ENCODE peak calls at places on chromosome 11, in five cellular contexts. K is IMR-90, O is H1, J is H9, P is neuronal stem cell. U is an unnamed sample.
A peak's percentile ranks its signal among the peaks of the same experiment; 100 is the strongest.

GRCh38 chr11:126927628-126928027 is 72.9 kb downstream of the KIRREL3 start:
- DNase-seq in K (peak; percentile 20), O (no peak), J (no peak), P (no peak), U (no peak)

GRCh38 chr11:119480375-119481020 is 57.5 kb upstream of the THY1 start:
- DNase-seq in K (no peak), O (peak; percentile 39), J (peak; percentile 21), P (no peak), U (no peak)

GRCh38 chr11:35292290-35292689 is 127.1 kb downstream of the SLC1A2 start:
- DNase-seq in K (no peak), O (no peak), J (no peak), P (no peak), U (no peak)

GRCh38 chr11:113856966-113857759 is 18.2 kb downstream of the USP28 start:
- DNase-seq in K (no peak), O (no peak), J (no peak), P (no peak), U (no peak)

GRCh38 chr11:85263328-85263727 is 363.8 kb downstream of the DLG2 start:
- DNase-seq in K (no peak), O (no peak), J (no peak), P (no peak), U (no peak)

GRCh38 chr11:13440100-13440855 is 22.7 kb downstream of the BTBD10 start:
- DNase-seq in K (peak; percentile 97), O (no peak), J (no peak), P (no peak), U (peak; percentile 87)

GRCh38 chr11:103736986-103737622 is 299.3 kb upstream of the DDI1 start:
- DNase-seq in K (no peak), O (no peak), J (no peak), P (no peak), U (no peak)

GRCh38 chr11:129374081-129374992 is 1.3 kb upstream of the BARX2 start:
- DNase-seq in K (no peak), O (peak; percentile 61), J (peak; percentile 46), P (peak; percentile 24), U (peak; percentile 11)

GRCh38 chr11:122131126-122131525 is 15.1 kb upstream of the BLID start:
- DNase-seq in K (no peak), O (no peak), J (no peak), P (no peak), U (no peak)

GRCh38 chr11:128715691-128716153 is 21.9 kb downstream of the FLI1 start:
- DNase-seq in K (peak; percentile 40), O (no peak), J (no peak), P (no peak), U (peak; percentile 73)

GRCh38 chr11:121466063-121466794 is 13.5 kb upstream of the SORL1-AS1 start:
- DNase-seq in K (peak; percentile 95), O (peak; percentile 77), J (peak; percentile 92), P (no peak), U (peak; percentile 92)

GRCh38 chr11:2129699-2130366 is 9.4 kb downstream of the IGF2 start:
- DNase-seq in K (no peak), O (peak; percentile 39), J (no peak), P (no peak), U (no peak)

GRCh38 chr11:134024420-134025085 is 44.3 kb upstream of the JAM3 start:
- DNase-seq in K (peak; percentile 36), O (no peak), J (no peak), P (no peak), U (no peak)

GRCh38 chr11:72812968-72813739 is 1.1 kb upstream of the ATG16L2 start:
- DNase-seq in K (peak; percentile 60), O (peak; percentile 74), J (peak; percentile 82), P (no peak), U (peak; percentile 73)

GRCh38 chr11:45209904-45210699 is 63.7 kb downstream of the PRDM11 start:
- DNase-seq in K (peak; percentile 21), O (peak; percentile 70), J (peak; percentile 72), P (peak; percentile 41), U (peak; percentile 79)

GRCh38 chr11:13784848-13785247 is 116.4 kb downstream of the FAR1 start:
- DNase-seq in K (no peak), O (no peak), J (no peak), P (no peak), U (no peak)

GRCh38 chr11:1453611-1454386 is 32.8 kb downstream of the MOB2 start:
- DNase-seq in K (no peak), O (peak; percentile 74), J (peak; percentile 92), P (no peak), U (no peak)

GRCh38 chr11:120647681-120648080 is 136.1 kb downstream of the GRIK4 start:
- DNase-seq in K (no peak), O (no peak), J (no peak), P (no peak), U (no peak)

GRCh38 chr11:43756575-43756974 is 76.0 kb downstream of the HSD17B12 start:
- DNase-seq in K (peak; percentile 78), O (no peak), J (no peak), P (no peak), U (no peak)

GRCh38 chr11:48085688-48086087 is 105.3 kb downstream of the PTPRJ start:
- DNase-seq in K (no peak), O (no peak), J (no peak), P (no peak), U (no peak)

GRCh38 chr11:62542750-62543567 is 3.6 kb downstream of the AHNAK start:
- DNase-seq in K (peak; percentile 70), O (peak; percentile 96), J (peak; percentile 86), P (peak; percentile 76), U (peak; percentile 77)

GRCh38 chr11:81756864-81757595 is 976.6 kb downstream of the FAM181B start:
- DNase-seq in K (no peak), O (no peak), J (no peak), P (no peak), U (no peak)

GRCh38 chr11:66567787-66568123 is 651 bp downstream of the CTSF start:
- DNase-seq in K (no peak), O (no peak), J (no peak), P (no peak), U (no peak)

GRCh38 chr11:66568124-66568916 is at the start of gene CTSF:
- DNase-seq in K (peak; percentile 49), O (no peak), J (peak; percentile 67), P (no peak), U (no peak)

GRCh38 chr11:66570826-66571222 is 2.4 kb upstream of the CTSF start:
- DNase-seq in K (no peak), O (no peak), J (no peak), P (no peak), U (no peak)

GRCh38 chr11:66569076-66569475 is 670 bp upstream of the CTSF start:
- DNase-seq in K (no peak), O (no peak), J (no peak), P (no peak), U (no peak)

DNA sequence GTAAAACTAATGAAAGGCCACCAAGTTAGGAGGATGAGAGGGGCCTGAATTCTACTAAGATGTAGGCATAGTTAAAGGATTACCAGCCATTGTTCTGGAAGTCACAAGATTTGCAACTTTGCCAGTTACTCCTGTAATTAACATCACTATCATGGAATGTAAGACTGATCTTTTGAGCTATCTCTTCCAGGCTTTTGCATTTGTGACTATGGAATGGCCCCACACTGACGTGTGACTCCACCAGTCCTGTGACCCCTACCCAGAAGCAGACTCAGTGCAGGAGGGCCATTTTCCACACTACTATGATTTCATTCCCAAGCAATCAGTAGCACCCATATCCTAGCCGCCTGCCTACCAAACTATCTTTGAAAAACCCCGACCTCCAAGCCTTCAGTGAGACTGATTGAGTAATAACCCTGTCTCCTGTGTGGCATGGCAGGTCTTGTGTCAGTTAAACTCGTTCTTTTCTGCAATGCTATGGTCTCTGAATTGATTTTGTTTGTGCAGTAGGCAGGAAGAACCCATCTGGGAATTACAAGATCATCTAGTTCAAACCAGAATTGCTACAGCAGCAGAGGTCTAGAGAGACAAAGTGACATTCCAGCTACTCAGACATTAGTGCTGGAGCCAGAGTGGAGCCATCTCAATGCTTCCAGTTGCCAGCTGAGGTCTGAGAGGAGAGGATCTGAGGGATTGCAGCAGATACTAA is 1.9 kb upstream of the CTSF start:
- DNase-seq in K (no peak), O (no peak), J (peak; percentile 43), P (no peak), U (no peak)
- H2BK15ac ChIP-seq in K (no peak overlapping the region), O (peak overlapping the region; percentile 35), J (no peak overlapping the region), P (no peak overlapping the region), U (no peak overlapping the region)

DNA sequence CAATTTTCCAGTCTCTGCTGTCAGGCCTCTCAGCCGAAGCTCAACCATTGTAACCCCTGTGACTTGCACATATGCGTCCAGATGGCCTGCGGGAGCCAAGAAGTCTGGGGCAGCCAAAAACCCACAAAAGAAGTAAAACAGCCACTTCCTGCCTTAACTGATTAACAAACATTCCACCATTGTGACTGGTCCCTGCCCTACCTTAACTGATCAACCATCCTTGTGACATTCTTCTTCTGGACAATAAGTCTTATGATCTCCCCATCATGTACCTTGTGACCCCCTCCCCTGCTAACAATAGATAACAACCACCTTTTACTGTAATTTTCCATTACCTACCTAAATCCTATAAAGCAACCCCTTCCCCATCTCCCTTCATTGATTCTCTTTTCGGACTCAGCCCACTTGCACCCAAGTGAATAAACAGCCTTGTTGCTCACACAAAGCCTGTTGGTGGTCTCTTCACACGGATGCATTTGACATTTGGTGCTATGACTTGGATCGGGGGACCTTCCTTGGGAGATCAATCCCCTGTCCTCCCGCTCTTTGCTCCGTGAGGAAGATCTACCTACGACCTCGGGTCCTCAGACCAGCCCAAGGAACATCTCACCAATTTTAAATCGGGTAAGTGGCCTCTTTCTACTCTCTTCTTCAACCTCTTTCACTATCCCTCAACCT is 1.3 kb upstream of the NDUFC2 start:
- DNase-seq in K (peak; percentile 73), O (no peak), J (no peak), P (no peak), U (peak; percentile 69)
- H4K91ac ChIP-seq in K (peak overlapping the region; percentile 16), O (no peak overlapping the region), J (no peak overlapping the region), P (no peak overlapping the region), U (no peak overlapping the region)

DNA sequence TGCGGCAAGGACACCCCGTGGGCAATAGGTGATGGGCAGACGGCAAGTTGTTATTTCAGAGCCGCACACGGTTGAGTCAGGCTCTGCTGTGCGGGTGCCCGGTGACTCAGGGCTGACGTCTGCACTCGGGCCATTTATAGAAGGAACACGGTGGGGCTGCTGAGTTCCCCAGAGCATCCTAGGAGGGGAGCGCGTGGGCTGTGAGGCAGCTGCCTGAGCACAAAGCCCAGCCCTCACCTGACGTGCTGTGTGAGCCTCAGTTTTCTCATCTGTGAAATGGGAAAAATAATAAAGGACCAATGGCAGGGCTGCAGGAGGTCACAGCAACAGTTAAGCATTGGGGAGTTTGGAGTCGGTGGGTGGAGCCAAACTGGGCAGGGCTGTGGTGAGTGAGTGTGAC is 11.3 kb upstream of the RHOD start:
- DNase-seq in K (peak; percentile 95), O (no peak), J (no peak), P (no peak), U (peak; percentile 80)
- H2BK120ac ChIP-seq in K (peak overlapping the region; percentile 0), O (no peak overlapping the region), J (no peak overlapping the region), P (no peak overlapping the region), U (no peak overlapping the region)

GRCh38 chr11:65421204-65422103 is 1.1 kb upstream of the NEAT1 start:
- DNase-seq in K (peak; percentile 99), O (peak; percentile 60), J (peak; percentile 85), P (no peak), U (peak; percentile 100)
- H2BK15ac ChIP-seq in K (peak overlapping the region; percentile 100), O (no peak overlapping the region), J (no peak overlapping the region), P (peak overlapping the region; percentile 50), U (peak overlapping the region; percentile 99)

U was measured in mesenchymal stem cell.